ENCODE peak calls at places on chromosomes 7 and 10, in five cellular contexts. G, K, V, D and X are unnamed samples.

GRCh38 chr10:27637601-27638000 is 108.0 kb downstream of the MKX start:
- DNase-seq in G (no peak), K (no peak), V (no peak), D (no peak), X (no peak)

GRCh38 chr10:69408318-69409175 is 8.2 kb downstream of the TACR2 start:
- DNase-seq in G (peak; percentile 96), K (peak; percentile 97), V (peak; percentile 92), D (peak; percentile 97), X (peak; percentile 92)

GRCh38 chr10:70475661-70476060 is 2.9 kb upstream of the PALD1 start:
- DNase-seq in G (no peak), K (no peak), V (no peak), D (no peak), X (no peak)

GRCh38 chr7:121001932-121002754 is 13.6 kb downstream of the CPED1 start:
- DNase-seq in G (no peak), K (no peak), V (no peak), D (no peak), X (no peak)

GRCh38 chr10:34288634-34289033 is 526.5 kb downstream of the PARD3 start:
- DNase-seq in G (no peak), K (no peak), V (peak; percentile 37), D (no peak), X (no peak)

GRCh38 chr7:140719711-140720110 is 23.2 kb downstream of the NDUFB2 start:
- DNase-seq in G (no peak), K (no peak), V (no peak), D (no peak), X (no peak)

GRCh38 chr7:33073243-33073642 is 10.7 kb upstream of the NT5C3A start:
- DNase-seq in G (no peak), K (no peak), V (no peak), D (no peak), X (no peak)

GRCh38 chr10:68550747-68551411 is 9.3 kb upstream of the TET1 start:
- DNase-seq in G (peak; percentile 70), K (no peak), V (peak; percentile 67), D (peak; percentile 18), X (peak; percentile 84)

GRCh38 chr7:19302731-19303130 is 157.5 kb upstream of the FERD3L start:
- DNase-seq in G (no peak), K (no peak), V (no peak), D (no peak), X (no peak)

GRCh38 chr10:96678725-96679124 is 41.6 kb downstream of the PIK3AP1 start:
- DNase-seq in G (no peak), K (no peak), V (no peak), D (no peak), X (no peak)

GRCh38 chr7:51139796-51140195 is 176.8 kb downstream of the COBL start:
- DNase-seq in G (no peak), K (no peak), V (no peak), D (no peak), X (no peak)

GRCh38 chr7:148883233-148884048 is 650 bp downstream of the EZH2 start:
- DNase-seq in G (peak; percentile 28), K (peak; percentile 46), V (peak; percentile 3), D (peak; percentile 32), X (peak; percentile 22)

GRCh38 chr7:12207046-12207445 is 4.0 kb upstream of the TMEM106B start:
- DNase-seq in G (no peak), K (no peak), V (no peak), D (no peak), X (no peak)

GRCh38 chr10:87634311-87634710 is 25.4 kb upstream of the PAPSS2 start:
- DNase-seq in G (no peak), K (no peak), V (peak; percentile 26), D (no peak), X (no peak)

GRCh38 chr10:88064608-88065383 is 201.4 kb downstream of the PTEN start:
- DNase-seq in G (no peak), K (peak; percentile 86), V (peak; percentile 89), D (no peak), X (no peak)

GRCh38 chr10:26733750-26734568 is 36.5 kb downstream of the PDSS1 start:
- DNase-seq in G (no peak), K (no peak), V (no peak), D (no peak), X (no peak)